ENCODE peak calls at places on chromosome 15, in four cellular contexts. W is stimulated activated CD4-positive, alpha-beta T cell treated with anti-CD3 and anti-CD28 coated beads, Interleukin-4, amount 100 ng/mL, for 4 hours; J is nephron progenitor cell; I is lower lobe of right lung. R is an unnamed sample.

GRCh38 chr15:91261345-91261744 is 161.3 kb downstream of the SV2B start:
- DNase-seq in I (no peak), W (no peak), J (no peak), R (no peak)

GRCh38 chr15:35519536-35520149 is 26.3 kb downstream of the DPH6 start:
- DNase-seq in J (no peak), W (no peak), I (no peak), R (peak)

GRCh38 chr15:41263891-41264351 is 32.9 kb downstream of the CHP1 start:
- DNase-seq in I (no peak), W (no peak), J (no peak), R (peak)

GRCh38 chr15:64656508-64656907 is 118.9 kb downstream of the RBPMS2 start:
- DNase-seq in J (no peak), I (no peak), W (no peak), R (no peak)

GRCh38 chr15:26758079-26758478 is 14.8 kb downstream of the GABRB3 start:
- DNase-seq in W (no peak), I (no peak), J (no peak), R (no peak)

GRCh38 chr15:82854554-82854953 is 45.1 kb downstream of the WHAMM start:
- DNase-seq in J (no peak), I (no peak), W (no peak), R (no peak)

GRCh38 chr15:83398591-83398990 is 48.5 kb upstream of the SH3GL3 start:
- DNase-seq in W (no peak), I (no peak), J (no peak), R (no peak)

GRCh38 chr15:45141386-45141785 is 11.6 kb downstream of the DUOX1 start:
- DNase-seq in W (no peak), J (no peak), I (no peak), R (no peak)

GRCh38 chr15:27448234-27448633 is 477.3 kb downstream of the GABRG3 start:
- DNase-seq in I (no peak), W (no peak), J (no peak), R (no peak)

GRCh38 chr15:31483053-31483923 is 156.7 kb downstream of the KLF13 start:
- DNase-seq in I (no peak), W (peak), J (peak), R (no peak)

GRCh38 chr15:93333826-93334225 is 244.8 kb upstream of the RGMA start:
- DNase-seq in W (no peak), J (peak), I (no peak), R (peak)

GRCh38 chr15:34853001-34853758 is 57.8 kb upstream of the ACTC1 start:
- DNase-seq in I (no peak), W (no peak), J (no peak), R (peak)

GRCh38 chr15:101240364-101240763 is 11.5 kb downstream of the CHSY1 start:
- DNase-seq in W (no peak), J (no peak), I (no peak), R (no peak)

GRCh38 chr15:45179221-45179985 is 8.4 kb downstream of the SHF start:
- DNase-seq in W (peak), J (no peak), I (peak), R (peak)

GRCh38 chr15:101545548-101546505 is 56.3 kb upstream of the PCSK6 start:
- DNase-seq in I (no peak), J (no peak), W (no peak), R (no peak)

GRCh38 chr15:91227062-91227461 is 127.0 kb downstream of the SV2B start:
- DNase-seq in W (no peak), J (no peak), I (no peak), R (no peak)